ENCODE peak calls at places on chromosomes 5 and 9, in six cellular contexts. V is GM12878, D is HepG2, Z is uterus, S is ovary, X is HCT116. G is an unnamed sample. For H3K4me1 and H3K27me3, the result is how much of the 10 kb centered on the place peaks cover.

GRCh38 chr9:5800969-5801738 is 31.8 kb downstream of the ERMP1 start:
- DNase-seq in V (no peak), D (no peak), Z (no peak), S (no peak), X (no peak), G (no peak)

GRCh38 chr9:38011991-38012390 is 57.0 kb downstream of the SHB start:
- DNase-seq in V (no peak), D (no peak), Z (no peak), S (no peak), X (no peak), G (no peak)

GRCh38 chr9:86772289-86772982 is 174.9 kb downstream of the GAS1 start:
- DNase-seq in V (no peak), D (no peak), Z (no peak), S (no peak), X (no peak), G (no peak)

GRCh38 chr5:14218897-14219573 is 75.9 kb downstream of the TRIO start:
- DNase-seq in V (no peak), D (no peak), Z (no peak), S (no peak), X (no peak), G (no peak)

GRCh38 chr9:95425910-95426551 is 90.7 kb downstream of the PTCH1 start:
- DNase-seq in V (no peak), D (peak), Z (no peak), S (no peak), X (no peak), G (no peak)

GRCh38 chr9:112489039-112489546 is 2.5 kb downstream of the KIAA1958 start:
- DNase-seq in V (no peak), D (peak), Z (no peak), S (no peak), X (no peak), G (no peak)

GRCh38 chr9:68678430-68678829 is 26.6 kb upstream of the PIP5K1B start:
- DNase-seq in V (no peak), D (peak), Z (peak), S (no peak), X (peak), G (no peak)

GRCh38 chr9:27799326-27799725 is 226.0 kb upstream of the C9orf72 start:
- DNase-seq in V (no peak), D (no peak), Z (no peak), S (no peak), X (no peak), G (no peak)

GRCh38 chr9:132114102-132114707 is 34.5 kb upstream of the MED27 start:
- DNase-seq in V (no peak), D (peak), Z (no peak), S (peak), X (no peak), G (peak)

GRCh38 chr9:17742065-17742464 is 163.2 kb downstream of the SH3GL2 start:
- DNase-seq in V (no peak), D (no peak), Z (no peak), S (no peak), X (no peak), G (no peak)

GRCh38 chr5:81183811-81184748 is 49.0 kb upstream of the CKMT2 start:
- DNase-seq in V (no peak), D (no peak), Z (no peak), S (no peak), X (no peak), G (no peak)

GRCh38 chr9:31848505-31849285 is 535.7 kb upstream of the ACO1 start:
- DNase-seq in V (no peak), D (peak), Z (no peak), S (no peak), X (peak), G (no peak)

GRCh38 chr9:127899200-127899943 is at the start of gene ST6GALNAC6:
- DNase-seq in V (no peak), D (no peak), Z (peak), S (peak), X (no peak), G (peak)

GRCh38 chr5:100900142-100900795 is 2.8 kb downstream of the ST8SIA4 start:
- DNase-seq in V (no peak), D (no peak), Z (peak), S (no peak), X (no peak), G (peak)

GRCh38 chr9:127450170-127450830 is 906 bp downstream of the RPL12 start:
- DNase-seq in V (no peak), D (no peak), Z (peak), S (no peak), X (no peak), G (no peak)

GRCh38 chr5:6383376-6383775 is 5.0 kb upstream of the MED10 start:
- DNase-seq in V (no peak), D (peak), Z (no peak), S (no peak), X (no peak), G (no peak)

GRCh38 chr9:134168731-134169130 is 4.4 kb upstream of the RNU6ATAC start:
- DNase-seq in V (no peak), D (peak), Z (no peak), S (no peak), X (no peak), G (no peak)

GRCh38 chr9:104872959-104873850 is 54.8 kb downstream of the ABCA1 start:
- DNase-seq in V (no peak), D (peak), Z (peak), S (peak), X (no peak), G (no peak)

GRCh38 chr5:96687812-96688453 is 25.8 kb downstream of the CAST start:
- DNase-seq in V (no peak), D (peak), Z (no peak), S (no peak), X (peak), G (no peak)

GRCh38 chr5:34804398-34804797 is 34.6 kb upstream of the TTC23L start:
- DNase-seq in V (no peak), D (no peak), Z (no peak), S (no peak), X (no peak), G (no peak)

GRCh38 chr5:35476046-35476445 is 141.6 kb upstream of the SPEF2 start:
- DNase-seq in V (no peak), D (no peak), Z (peak), S (no peak), X (no peak), G (no peak)

GRCh38 chr5:17314907-17315471 is 97.6 kb downstream of the BASP1 start:
- DNase-seq in V (peak), D (no peak), Z (no peak), S (no peak), X (no peak), G (no peak)

GRCh38 chr9:108057421-108058136 is 568.0 kb upstream of the KLF4 start:
- DNase-seq in V (no peak), D (no peak), Z (peak), S (peak), X (no peak), G (no peak)

GRCh38 chr5:36152324-36153298 is 700 bp downstream of the SKP2 start:
- DNase-seq in V (no peak), D (no peak), Z (no peak), S (no peak), X (no peak), G (no peak)

GRCh38 chr9:77832647-77833046 is 184.5 kb upstream of the GNA14 start:
- DNase-seq in V (no peak), D (no peak), Z (peak), S (peak), X (no peak), G (no peak)

GRCh38 chr5:114101153-114101552 is 260.7 kb upstream of the KCNN2 start:
- DNase-seq in V (no peak), D (peak), Z (no peak), S (no peak), X (peak), G (no peak)

GRCh38 chr5:80213467-80213866 is 42.4 kb downstream of the SERINC5 start:
- DNase-seq in V (no peak), D (no peak), Z (no peak), S (no peak), X (no peak), G (no peak)

GRCh38 chr5:73764586-73764985 is 138.6 kb downstream of the ARHGEF28 start:
- DNase-seq in V (no peak), D (peak), Z (no peak), S (no peak), X (no peak), G (no peak)

GRCh38 chr9:132472199-132472598 is 62.2 kb downstream of the CFAP77 start:
- DNase-seq in V (no peak), D (no peak), Z (no peak), S (no peak), X (no peak), G (no peak)

GRCh38 chr5:38257236-38258036 is 923 bp upstream of the EGFLAM start:
- DNase-seq in V (no peak), D (no peak), Z (no peak), S (peak), X (no peak), G (no peak)

GRCh38 chr5:6847896-6848295 is 134.7 kb downstream of the TENT4A start:
- DNase-seq in V (no peak), D (no peak), Z (no peak), S (no peak), X (no peak), G (no peak)

GRCh38 chr5:131996210-131997025 is 15.0 kb downstream of the ACSL6 start:
- DNase-seq in V (no peak), D (peak), Z (no peak), S (no peak), X (no peak), G (no peak)

GRCh38 chr5:14204011-14204670 is 61.0 kb downstream of the TRIO start:
- DNase-seq in V (no peak), D (no peak), Z (no peak), S (no peak), X (no peak), G (no peak)

GRCh38 chr5:82105457-82105856 is 133.6 kb downstream of the ATG10 start:
- DNase-seq in V (no peak), D (no peak), Z (no peak), S (no peak), X (no peak), G (no peak)

GRCh38 chr5:177124486-177124991 is 9.0 kb upstream of the NSD1 start:
- DNase-seq in V (no peak), D (no peak), Z (no peak), S (no peak), X (peak), G (no peak)

GRCh38 chr5:73797142-73797530 is 171.1 kb downstream of the ARHGEF28 start:
- DNase-seq in V (no peak), D (no peak), Z (no peak), S (no peak), X (no peak), G (no peak)

GRCh38 chr5:103487253-103487652 is 75.3 kb downstream of the NUDT12 start:
- DNase-seq in V (no peak), D (no peak), Z (no peak), S (no peak), X (no peak), G (no peak)

GRCh38 chr5:157820593-157821252 is 38.2 kb downstream of the CLINT1 start:
- DNase-seq in V (no peak), D (peak), Z (no peak), S (no peak), X (peak), G (no peak)

GRCh38 chr9:93288341-93288740 is 104.4 kb downstream of the WNK2 start:
- DNase-seq in V (no peak), D (peak), Z (no peak), S (no peak), X (no peak), G (no peak)

GRCh38 chr9:97632992-97633858 is at the start of the genes NCBP1 and TSTD2:
- DNase-seq in V (peak), D (peak), Z (peak), S (peak), X (peak), G (peak)

GRCh38 chr9:97633859-97634485 is 351 bp downstream of the NCBP1 start:
- DNase-seq in V (no peak), D (peak), Z (no peak), S (no peak), X (no peak), G (no peak)

GRCh38 chr9:97629136-97629535 is 4.0 kb downstream of the TSTD2 start:
- DNase-seq in V (no peak), D (no peak), Z (no peak), S (no peak), X (no peak), G (no peak)

GRCh38 chr9:97635026-97635425 is 1.4 kb downstream of the NCBP1 start:
- DNase-seq in V (no peak), D (no peak), Z (no peak), S (no peak), X (no peak), G (no peak)

GRCh38 chr9:97632406-97632991 is 669 bp downstream of the TSTD2 start:
- DNase-seq in V (no peak), D (no peak), Z (peak), S (no peak), X (no peak), G (peak)
- H3K4me1 ChIP-seq in V (under half), D (under half), Z (under half), S (under half), X (under half), G (under half)

GRCh38 chr9:4489919-4490704 is at the start of gene SLC1A1:
- DNase-seq in V (peak), D (no peak), Z (peak), S (peak), X (peak), G (peak)
- TF ChIP-seq POLR2A in V (peak), D (no peak), Z (no peak), S (no peak), X (no peak), G (peak)

DNA sequence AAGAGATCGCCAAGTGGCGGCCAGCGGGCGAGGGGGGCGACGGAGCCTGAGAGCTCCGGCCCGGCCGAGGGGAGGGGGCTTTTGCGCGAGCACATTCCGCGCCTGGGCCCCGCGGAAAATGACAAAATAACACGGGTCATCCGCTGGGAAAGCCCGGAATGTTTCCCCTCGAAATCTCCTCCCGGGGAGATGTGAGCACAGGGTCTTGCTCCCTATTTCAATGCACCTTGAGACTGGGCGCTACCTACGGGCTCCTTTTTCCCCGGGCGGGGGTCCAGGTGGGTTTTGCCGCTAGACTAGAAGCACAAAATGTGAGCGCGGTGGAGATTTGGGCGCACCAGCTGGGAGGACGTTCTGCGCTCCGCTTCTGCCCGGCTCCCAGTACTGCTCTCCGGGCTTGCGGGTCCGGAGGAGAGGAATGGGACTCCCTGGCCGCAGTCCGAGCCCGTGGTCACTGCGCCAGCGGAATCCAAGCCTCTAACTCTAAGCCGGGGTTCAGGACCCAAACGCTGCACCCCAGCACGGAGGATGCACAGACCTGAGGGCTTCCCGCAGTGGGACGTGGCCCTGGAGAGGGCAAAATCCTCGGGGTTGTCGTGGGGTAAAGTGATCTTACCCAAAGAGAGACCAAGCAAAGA is 2.8 kb upstream of the PRDM12 start:
- DNase-seq in V (no peak), D (no peak), Z (no peak), S (no peak), X (no peak), G (no peak)
- H3K27me3 ChIP-seq in V (under half), D (half or more), Z (half or more), S (under half), X (under half), G (half or more)

GRCh38 chr9:85024374-85024773 is 354.8 kb downstream of the NTRK2 start:
- DNase-seq in V (no peak), D (no peak), Z (no peak), S (no peak), X (no peak), G (no peak)
- H3K4me1 ChIP-seq in V (under half), D (under half), Z (under half), S (under half), X (under half), G (under half)

DNA sequence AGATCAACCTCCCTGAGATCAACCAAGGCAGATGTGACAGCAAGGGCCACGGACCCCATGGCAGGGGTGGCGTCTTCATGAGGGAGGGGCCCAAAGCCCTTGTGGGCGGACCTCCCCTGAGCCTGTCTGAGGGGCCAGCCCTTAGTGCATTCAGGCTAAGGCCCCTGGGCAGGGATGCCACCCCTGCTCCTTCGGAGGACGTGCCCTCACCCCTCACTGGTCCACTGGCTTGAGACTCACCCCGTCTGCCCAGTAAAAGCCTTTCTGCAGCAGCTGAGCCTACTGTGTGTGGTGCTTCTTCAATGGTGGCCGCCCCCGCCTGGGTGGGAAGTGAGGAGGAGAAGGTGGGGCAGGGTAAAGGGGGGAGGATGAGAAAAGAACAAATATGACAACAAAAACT is 8.3 kb downstream of the GPX3 start:
- DNase-seq in V (no peak), D (no peak), Z (no peak), S (no peak), X (no peak), G (no peak)
- TF ChIP-seq POLR2A in V (peak), D (no peak), Z (no peak), S (no peak), X (no peak), G (peak)

GRCh38 chr5:58800410-58800809 is 217.5 kb downstream of the RAB3C start:
- DNase-seq in V (no peak), D (no peak), Z (no peak), S (no peak), X (no peak), G (no peak)
- H3K27me3 ChIP-seq in V (under half), D (under half), Z (under half), S (under half), X (under half), G (under half)

DNA sequence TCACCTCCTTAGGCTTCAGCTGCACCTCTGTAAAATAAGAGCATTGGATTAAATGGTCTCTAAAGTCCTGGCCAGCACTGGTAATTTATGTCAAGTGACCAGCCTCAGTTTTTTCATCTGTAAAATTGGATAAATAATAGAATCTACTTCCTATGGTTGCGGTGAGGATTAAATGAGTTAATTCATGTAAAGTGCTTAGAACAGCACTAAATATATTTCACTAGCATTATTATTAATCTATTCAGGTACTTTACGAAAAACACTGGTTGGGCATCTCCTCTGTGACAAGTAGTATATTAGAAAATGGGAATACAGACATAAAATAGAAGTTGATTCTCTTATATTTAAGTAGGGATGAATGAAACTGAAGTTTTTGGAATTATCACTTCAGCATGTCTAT is 13.8 kb upstream of the TMEM245 start:
- DNase-seq in V (no peak), D (no peak), Z (no peak), S (no peak), X (no peak), G (no peak)
- H3K4me1 ChIP-seq in V (under half), D (half or more), Z (under half), S (under half), X (under half), G (under half)

GRCh38 chr5:160418561-160419457 is at the start of gene SLU7:
- DNase-seq in V (peak), D (peak), Z (peak), S (peak), X (peak), G (peak)

GRCh38 chr5:160420331-160420610 is 1.4 kb upstream of the PTTG1 start:
- DNase-seq in V (no peak), D (no peak), Z (no peak), S (no peak), X (no peak), G (no peak)

GRCh38 chr5:160419458-160420330 is 813 bp upstream of the SLU7 start:
- DNase-seq in V (no peak), D (no peak), Z (no peak), S (no peak), X (no peak), G (no peak)

GRCh38 chr5:160423025-160423554 is 1.4 kb downstream of the PTTG1 start:
- DNase-seq in V (no peak), D (no peak), Z (no peak), S (no peak), X (no peak), G (no peak)

GRCh38 chr5:160421625-160422258 is at the start of gene PTTG1:
- DNase-seq in V (peak), D (peak), Z (peak), S (peak), X (peak), G (peak)
- TF ChIP-seq POLR2A in V (peak), D (peak), Z (peak), S (no peak), X (peak), G (peak)

DNA sequence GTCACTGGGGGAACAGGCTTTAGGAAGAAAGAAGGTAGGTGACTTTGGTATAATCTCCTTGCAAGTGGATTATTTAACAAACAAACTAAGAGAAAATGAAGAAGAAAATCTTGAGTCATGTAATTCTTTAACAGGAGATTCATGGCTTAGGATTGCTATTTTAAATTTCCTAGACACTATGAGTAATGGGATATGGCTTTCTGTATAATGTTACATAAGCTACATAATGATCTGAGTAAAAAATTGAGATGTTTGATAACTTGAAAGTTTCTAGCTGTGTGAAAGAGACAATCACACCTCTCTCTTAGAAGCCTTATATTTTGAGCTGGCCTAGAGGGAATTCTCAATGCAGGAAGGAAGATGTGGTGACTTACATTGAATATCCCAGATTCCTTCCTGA is 92.5 kb downstream of the CDH9 start:
- DNase-seq in V (no peak), D (no peak), Z (no peak), S (no peak), X (no peak), G (no peak)
- H3K27me3 ChIP-seq in V (under half), D (under half), Z (under half), S (under half), X (under half), G (under half)

G was measured in right lobe of liver.